ENCODE peak calls at places on chromosome 20, in four cellular contexts. Q is K562, L is HCT116, F is SK-N-SH. A is an unnamed sample.

GRCh38 chr20:46559685-46560440 is 9.4 kb upstream of the OCSTAMP start:
- DNase-seq in Q (peak), F (no peak), L (no peak), A (peak)

GRCh38 chr20:46324960-46325703 is 16.8 kb upstream of the CDH22 start:
- DNase-seq in Q (peak), F (peak), L (no peak), A (peak)

GRCh38 chr20:23224806-23225205 is 125.8 kb upstream of the NXT1 start:
- DNase-seq in Q (no peak), F (no peak), L (no peak), A (no peak)

GRCh38 chr20:32519367-32519730 is 65.8 kb downstream of the NOL4L start:
- DNase-seq in Q (no peak), L (no peak), F (no peak), A (no peak)

GRCh38 chr20:56986931-56987720 is 279.3 kb downstream of the BMP7 start:
- DNase-seq in Q (no peak), L (no peak), F (no peak), A (no peak)

GRCh38 chr20:4788314-4788713 is 66.6 kb downstream of the PRND start:
- DNase-seq in Q (no peak), L (no peak), F (no peak), A (no peak)

GRCh38 chr20:48683467-48684175 is 144.2 kb downstream of the PREX1 start:
- DNase-seq in L (no peak), F (no peak), Q (no peak), A (no peak)

GRCh38 chr20:4488407-4489339 is 233.0 kb upstream of the PRND start:
- DNase-seq in Q (no peak), L (no peak), F (no peak), A (no peak)

GRCh38 chr20:50980071-50980681 is 21.6 kb downstream of the MOCS3 start:
- DNase-seq in Q (no peak), F (no peak), L (no peak), A (peak)

GRCh38 chr20:25321991-25322390 is 68.6 kb downstream of the ABHD12 start:
- DNase-seq in Q (no peak), L (no peak), F (no peak), A (no peak)

GRCh38 chr20:44069203-44069931 is 117.6 kb downstream of the JPH2 start:
- DNase-seq in L (no peak), F (no peak), Q (no peak), A (no peak)

GRCh38 chr20:25076731-25077609 is 5.0 kb downstream of the VSX1 start:
- DNase-seq in L (peak), Q (no peak), F (peak), A (peak)

GRCh38 chr20:60454491-60454890 is 496.3 kb downstream of the CDH26 start:
- DNase-seq in L (no peak), Q (no peak), F (no peak), A (no peak)

DNA sequence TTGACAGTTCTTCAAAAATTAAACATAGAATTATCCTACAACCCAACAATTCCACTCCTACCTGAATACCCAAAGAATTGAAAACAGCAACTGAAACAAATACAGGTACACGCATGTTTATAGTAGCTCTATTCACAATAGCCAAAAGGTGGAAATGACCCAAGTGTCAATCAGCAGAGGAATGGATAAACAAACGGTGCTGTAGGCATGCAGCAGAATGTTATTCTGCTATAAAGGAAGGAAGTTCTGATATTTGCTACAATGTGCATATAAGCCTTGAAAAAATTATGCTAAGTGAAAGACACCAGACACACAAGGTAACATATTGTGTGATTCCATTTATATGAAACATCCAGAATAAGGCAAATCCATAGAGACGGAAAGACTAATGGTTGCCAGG is 38.5 kb upstream of the PRELID3B start:
- DNase-seq in L (no peak), Q (no peak), F (no peak), A (no peak)
- TF ChIP-seq ELF1 in L (no peak), Q (no peak), F (no peak), A (no peak)

DNA sequence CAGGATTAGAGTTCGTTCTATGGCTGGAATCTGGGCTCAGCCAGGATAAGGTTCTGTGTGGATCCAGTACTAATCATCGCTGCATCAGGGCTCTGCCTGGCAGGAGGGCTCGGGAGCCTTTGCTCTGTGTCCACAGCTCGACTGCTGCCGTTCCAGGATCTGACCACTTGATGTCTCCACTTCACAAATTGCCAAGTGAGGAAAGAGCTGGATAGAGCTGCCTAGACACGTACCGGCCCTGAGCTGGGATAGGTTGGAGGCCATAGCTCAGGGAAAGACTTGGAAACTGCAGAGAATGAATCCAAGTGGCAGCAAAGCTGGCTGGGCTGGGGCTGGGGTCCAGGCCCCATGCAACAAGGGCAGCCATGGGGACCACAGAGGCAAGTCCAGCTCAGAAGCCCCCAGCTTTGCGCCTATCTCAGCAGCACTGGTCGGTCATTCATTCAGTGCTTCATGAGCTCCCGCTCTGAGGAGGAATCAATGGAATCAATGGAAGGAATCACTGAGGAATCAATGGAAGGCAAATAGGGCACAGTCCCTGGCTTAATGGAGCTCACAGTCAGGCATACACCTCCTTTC is 38.0 kb upstream of the TOP1 start:
- DNase-seq in L (peak), Q (peak), F (peak), A (peak)
- TF ChIP-seq ELF1 in L (no peak), Q (no peak), F (no peak), A (peak)

GRCh38 chr20:34285450-34285849 is 17.7 kb downstream of the AHCY start:
- DNase-seq in F (no peak), Q (no peak), L (no peak), A (no peak)
- TF ChIP-seq ELF1 in F (no peak), Q (no peak), L (no peak), A (no peak)

GRCh38 chr20:2914160-2914559 is 40.9 kb downstream of the PTPRA start:
- DNase-seq in Q (no peak), L (no peak), F (no peak), A (peak)
- TF ChIP-seq ELF1 in Q (no peak), L (no peak), F (no peak), A (no peak)

DNA sequence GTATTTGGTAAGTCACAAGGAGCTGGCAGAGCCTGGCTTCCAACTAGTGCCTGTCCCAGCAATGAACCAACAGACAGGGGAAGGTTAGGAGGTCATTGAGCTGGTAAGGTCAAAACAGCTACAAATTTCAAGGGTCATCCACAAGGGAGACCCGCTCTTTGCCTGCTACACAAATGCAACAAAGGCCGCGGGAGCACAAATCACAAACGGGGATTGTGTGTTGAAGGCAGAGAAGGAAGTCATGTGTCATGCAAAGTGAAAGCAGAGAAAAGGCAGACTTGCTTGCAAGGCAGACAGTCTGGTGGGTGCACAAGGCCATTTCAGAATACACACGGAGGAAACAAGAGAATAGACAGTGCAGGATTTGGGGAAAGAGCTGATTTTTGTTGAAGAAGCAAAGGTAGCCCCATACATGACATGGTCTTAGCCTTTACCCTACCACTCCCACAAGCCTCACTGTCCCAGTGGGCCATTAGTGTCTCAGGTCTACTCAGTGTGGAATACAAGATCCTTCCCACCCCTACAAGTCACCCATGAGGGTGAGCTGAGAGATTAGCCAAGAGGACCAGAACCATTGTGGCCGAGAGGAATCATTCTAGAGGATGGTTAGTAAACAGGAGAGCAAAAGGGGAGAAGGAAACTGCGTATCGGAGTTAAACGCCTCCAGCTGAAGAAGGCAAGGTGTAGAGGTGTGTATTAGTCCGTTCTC is 18.1 kb upstream of the SAMHD1 start:
- DNase-seq in L (no peak), Q (no peak), F (no peak), A (peak)
- TF ChIP-seq ELF1 in L (no peak), Q (no peak), F (no peak), A (no peak)

GRCh38 chr20:8401491-8401890 is 269.4 kb downstream of the PLCB1 start:
- DNase-seq in Q (no peak), F (no peak), L (no peak), A (no peak)

GRCh38 chr20:8402798-8403197 is 270.7 kb downstream of the PLCB1 start:
- DNase-seq in F (no peak), Q (no peak), L (no peak), A (no peak)

GRCh38 chr20:8398289-8399051 is 266.4 kb downstream of the PLCB1 start:
- DNase-seq in F (no peak), Q (no peak), L (no peak), A (no peak)

GRCh38 chr20:8400461-8400860 is 268.4 kb downstream of the PLCB1 start:
- DNase-seq in Q (no peak), L (no peak), F (no peak), A (no peak)

DNA sequence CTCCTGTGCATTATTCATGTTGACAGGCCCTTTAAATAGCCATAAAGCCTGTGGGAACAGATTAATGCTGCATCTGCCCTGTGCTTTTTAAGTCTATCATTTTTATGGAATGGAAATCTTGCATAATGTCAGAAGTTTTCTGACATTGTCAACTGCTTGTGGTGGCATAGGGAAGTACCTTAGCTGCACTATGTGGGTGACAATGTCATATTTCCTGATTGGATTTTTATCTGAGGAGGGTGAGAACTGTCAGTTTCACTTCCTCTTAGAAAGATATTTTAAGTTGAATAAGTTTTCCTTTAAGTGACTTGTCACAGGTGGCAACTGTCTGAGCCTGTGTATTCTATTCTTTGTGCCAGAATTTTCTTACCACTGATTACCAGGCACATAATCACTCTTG is 267.9 kb downstream of the PLCB1 start:
- DNase-seq in L (no peak), F (no peak), Q (no peak), A (no peak)
- TF ChIP-seq ELF1 in L (no peak), F (no peak), Q (no peak), A (no peak)

A was measured in HepG2.